ENCODE peak calls at places on chromosomes 4 and X, in ten cellular contexts. One of them, this sample, is unnamed.

GRCh38 chrX:87583679-87584078 is 66.1 kb downstream of the KLHL4 start:
- DNase-seq in iris pigment epithelial cell: peak; percentile 32
- DNase-seq in activated CD4-positive, alpha-beta memory T cell treated with anti-CD3 and anti-CD28 coated beads for 36 hours: no peak
- DNase-seq in naive thymus-derived CD8-positive, alpha-beta T cell: no peak
- DNase-seq in non-pigmented ciliary epithelial cell: no peak
- DNase-seq in Ammon's horn: no peak
- DNase-seq in progenitor cell of endocrine pancreas: no peak
- DNase-seq in activated T-helper 2 cell treated with anti-CD3 and anti-CD28 coated beads, Interferon-gamma antibody, Interleukin-2, Interleukin-4, amounts not matched to agents 10 μg/mL and 5 μg/mL and 100 μg/mL, durations not matched to agents 14 hours and 24 hours and 36 hours: no peak
- DNase-seq in thoracic aorta: no peak
- DNase-seq in NCI-H2029: no peak
- DNase-seq in this sample: no peak

GRCh38 chrX:30865020-30865419 is 24.0 kb downstream of the TAB3 start:
- DNase-seq in activated T-helper 2 cell treated with anti-CD3 and anti-CD28 coated beads, Interferon-gamma antibody, Interleukin-2, Interleukin-4, amounts not matched to agents 10 μg/mL and 5 μg/mL and 100 μg/mL, durations not matched to agents 14 hours and 24 hours and 36 hours: no peak
- DNase-seq in thoracic aorta: no peak
- DNase-seq in Ammon's horn: no peak
- DNase-seq in activated CD4-positive, alpha-beta memory T cell treated with anti-CD3 and anti-CD28 coated beads for 36 hours: peak; percentile 13
- DNase-seq in iris pigment epithelial cell: peak; percentile 9
- DNase-seq in NCI-H2029: no peak
- DNase-seq in progenitor cell of endocrine pancreas: no peak
- DNase-seq in non-pigmented ciliary epithelial cell: no peak
- DNase-seq in naive thymus-derived CD8-positive, alpha-beta T cell: no peak
- DNase-seq in this sample: no peak

GRCh38 chr4:110982486-110982885 is 359.6 kb upstream of the PITX2 start:
- DNase-seq in activated CD4-positive, alpha-beta memory T cell treated with anti-CD3 and anti-CD28 coated beads for 36 hours: no peak
- DNase-seq in Ammon's horn: no peak
- DNase-seq in progenitor cell of endocrine pancreas: no peak
- DNase-seq in non-pigmented ciliary epithelial cell: peak; percentile 10
- DNase-seq in naive thymus-derived CD8-positive, alpha-beta T cell: no peak
- DNase-seq in NCI-H2029: no peak
- DNase-seq in activated T-helper 2 cell treated with anti-CD3 and anti-CD28 coated beads, Interferon-gamma antibody, Interleukin-2, Interleukin-4, amounts not matched to agents 10 μg/mL and 5 μg/mL and 100 μg/mL, durations not matched to agents 14 hours and 24 hours and 36 hours: no peak
- DNase-seq in iris pigment epithelial cell: no peak
- DNase-seq in thoracic aorta: no peak
- DNase-seq in this sample: no peak

GRCh38 chrX:136390921-136391320 is 90.2 kb downstream of the ADGRG4 start:
- DNase-seq in iris pigment epithelial cell: no peak
- DNase-seq in non-pigmented ciliary epithelial cell: no peak
- DNase-seq in NCI-H2029: no peak
- DNase-seq in activated CD4-positive, alpha-beta memory T cell treated with anti-CD3 and anti-CD28 coated beads for 36 hours: no peak
- DNase-seq in activated T-helper 2 cell treated with anti-CD3 and anti-CD28 coated beads, Interferon-gamma antibody, Interleukin-2, Interleukin-4, amounts not matched to agents 10 μg/mL and 5 μg/mL and 100 μg/mL, durations not matched to agents 14 hours and 24 hours and 36 hours: no peak
- DNase-seq in Ammon's horn: no peak
- DNase-seq in thoracic aorta: no peak
- DNase-seq in naive thymus-derived CD8-positive, alpha-beta T cell: no peak
- DNase-seq in progenitor cell of endocrine pancreas: no peak
- DNase-seq in this sample: no peak

GRCh38 chrX:39690541-39691415 is 407.0 kb downstream of the BCOR start:
- DNase-seq in progenitor cell of endocrine pancreas: no peak
- DNase-seq in activated T-helper 2 cell treated with anti-CD3 and anti-CD28 coated beads, Interferon-gamma antibody, Interleukin-2, Interleukin-4, amounts not matched to agents 10 μg/mL and 5 μg/mL and 100 μg/mL, durations not matched to agents 14 hours and 24 hours and 36 hours: no peak
- DNase-seq in NCI-H2029: no peak
- DNase-seq in Ammon's horn: no peak
- DNase-seq in naive thymus-derived CD8-positive, alpha-beta T cell: no peak
- DNase-seq in activated CD4-positive, alpha-beta memory T cell treated with anti-CD3 and anti-CD28 coated beads for 36 hours: no peak
- DNase-seq in non-pigmented ciliary epithelial cell: no peak
- DNase-seq in iris pigment epithelial cell: no peak
- DNase-seq in thoracic aorta: no peak
- DNase-seq in this sample: no peak

GRCh38 chr4:2487632-2488031 is 18.7 kb downstream of the RNF4 start:
- DNase-seq in non-pigmented ciliary epithelial cell: no peak
- DNase-seq in iris pigment epithelial cell: peak; percentile 25
- DNase-seq in progenitor cell of endocrine pancreas: no peak
- DNase-seq in NCI-H2029: no peak
- DNase-seq in naive thymus-derived CD8-positive, alpha-beta T cell: no peak
- DNase-seq in activated CD4-positive, alpha-beta memory T cell treated with anti-CD3 and anti-CD28 coated beads for 36 hours: no peak
- DNase-seq in activated T-helper 2 cell treated with anti-CD3 and anti-CD28 coated beads, Interferon-gamma antibody, Interleukin-2, Interleukin-4, amounts not matched to agents 10 μg/mL and 5 μg/mL and 100 μg/mL, durations not matched to agents 14 hours and 24 hours and 36 hours: no peak
- DNase-seq in Ammon's horn: no peak
- DNase-seq in thoracic aorta: no peak
- DNase-seq in this sample: no peak

GRCh38 chr4:158065603-158066002 is 107.2 kb downstream of the GASK1B start:
- DNase-seq in progenitor cell of endocrine pancreas: no peak
- DNase-seq in activated CD4-positive, alpha-beta memory T cell treated with anti-CD3 and anti-CD28 coated beads for 36 hours: no peak
- DNase-seq in thoracic aorta: no peak
- DNase-seq in Ammon's horn: no peak
- DNase-seq in non-pigmented ciliary epithelial cell: no peak
- DNase-seq in iris pigment epithelial cell: no peak
- DNase-seq in naive thymus-derived CD8-positive, alpha-beta T cell: no peak
- DNase-seq in NCI-H2029: no peak
- DNase-seq in activated T-helper 2 cell treated with anti-CD3 and anti-CD28 coated beads, Interferon-gamma antibody, Interleukin-2, Interleukin-4, amounts not matched to agents 10 μg/mL and 5 μg/mL and 100 μg/mL, durations not matched to agents 14 hours and 24 hours and 36 hours: no peak
- DNase-seq in this sample: no peak

GRCh38 chrX:9341305-9342201 is 123.3 kb upstream of the TBL1X start:
- DNase-seq in NCI-H2029: peak; percentile 16
- DNase-seq in non-pigmented ciliary epithelial cell: no peak
- DNase-seq in iris pigment epithelial cell: peak; percentile 80
- DNase-seq in thoracic aorta: no peak
- DNase-seq in Ammon's horn: peak; percentile 40
- DNase-seq in progenitor cell of endocrine pancreas: no peak
- DNase-seq in activated T-helper 2 cell treated with anti-CD3 and anti-CD28 coated beads, Interferon-gamma antibody, Interleukin-2, Interleukin-4, amounts not matched to agents 10 μg/mL and 5 μg/mL and 100 μg/mL, durations not matched to agents 14 hours and 24 hours and 36 hours: peak; percentile 49
- DNase-seq in activated CD4-positive, alpha-beta memory T cell treated with anti-CD3 and anti-CD28 coated beads for 36 hours: peak; percentile 76
- DNase-seq in naive thymus-derived CD8-positive, alpha-beta T cell: peak; percentile 58
- DNase-seq in this sample: no peak

GRCh38 chrX:153723351-153724251 is 586 bp downstream of the BCAP31 start:
- DNase-seq in activated CD4-positive, alpha-beta memory T cell treated with anti-CD3 and anti-CD28 coated beads for 36 hours: peak; percentile 65
- DNase-seq in Ammon's horn: no peak
- DNase-seq in non-pigmented ciliary epithelial cell: no peak
- DNase-seq in NCI-H2029: no peak
- DNase-seq in activated T-helper 2 cell treated with anti-CD3 and anti-CD28 coated beads, Interferon-gamma antibody, Interleukin-2, Interleukin-4, amounts not matched to agents 10 μg/mL and 5 μg/mL and 100 μg/mL, durations not matched to agents 14 hours and 24 hours and 36 hours: peak; percentile 54
- DNase-seq in thoracic aorta: no peak
- DNase-seq in naive thymus-derived CD8-positive, alpha-beta T cell: peak; percentile 38
- DNase-seq in iris pigment epithelial cell: peak; percentile 47
- DNase-seq in progenitor cell of endocrine pancreas: peak; percentile 24
- DNase-seq in this sample: no peak

GRCh38 chr4:40246938-40247337 is 50.1 kb downstream of the RHOH start:
- DNase-seq in non-pigmented ciliary epithelial cell: no peak
- DNase-seq in iris pigment epithelial cell: no peak
- DNase-seq in activated T-helper 2 cell treated with anti-CD3 and anti-CD28 coated beads, Interferon-gamma antibody, Interleukin-2, Interleukin-4, amounts not matched to agents 10 μg/mL and 5 μg/mL and 100 μg/mL, durations not matched to agents 14 hours and 24 hours and 36 hours: no peak
- DNase-seq in NCI-H2029: no peak
- DNase-seq in naive thymus-derived CD8-positive, alpha-beta T cell: no peak
- DNase-seq in activated CD4-positive, alpha-beta memory T cell treated with anti-CD3 and anti-CD28 coated beads for 36 hours: peak; percentile 8
- DNase-seq in progenitor cell of endocrine pancreas: no peak
- DNase-seq in Ammon's horn: no peak
- DNase-seq in thoracic aorta: no peak
- DNase-seq in this sample: no peak

GRCh38 chr4:182202650-182203049 is 40.6 kb upstream of the TENM3 start:
- DNase-seq in thoracic aorta: no peak
- DNase-seq in non-pigmented ciliary epithelial cell: no peak
- DNase-seq in naive thymus-derived CD8-positive, alpha-beta T cell: no peak
- DNase-seq in iris pigment epithelial cell: no peak
- DNase-seq in progenitor cell of endocrine pancreas: no peak
- DNase-seq in Ammon's horn: no peak
- DNase-seq in activated CD4-positive, alpha-beta memory T cell treated with anti-CD3 and anti-CD28 coated beads for 36 hours: no peak
- DNase-seq in activated T-helper 2 cell treated with anti-CD3 and anti-CD28 coated beads, Interferon-gamma antibody, Interleukin-2, Interleukin-4, amounts not matched to agents 10 μg/mL and 5 μg/mL and 100 μg/mL, durations not matched to agents 14 hours and 24 hours and 36 hours: no peak
- DNase-seq in NCI-H2029: no peak
- DNase-seq in this sample: no peak

GRCh38 chr4:54082168-54082567 is 17.8 kb upstream of the CHIC2 start:
- DNase-seq in naive thymus-derived CD8-positive, alpha-beta T cell: no peak
- DNase-seq in non-pigmented ciliary epithelial cell: peak; percentile 97
- DNase-seq in thoracic aorta: no peak
- DNase-seq in activated T-helper 2 cell treated with anti-CD3 and anti-CD28 coated beads, Interferon-gamma antibody, Interleukin-2, Interleukin-4, amounts not matched to agents 10 μg/mL and 5 μg/mL and 100 μg/mL, durations not matched to agents 14 hours and 24 hours and 36 hours: no peak
- DNase-seq in activated CD4-positive, alpha-beta memory T cell treated with anti-CD3 and anti-CD28 coated beads for 36 hours: no peak
- DNase-seq in NCI-H2029: no peak
- DNase-seq in iris pigment epithelial cell: peak; percentile 96
- DNase-seq in Ammon's horn: no peak
- DNase-seq in progenitor cell of endocrine pancreas: no peak
- DNase-seq in this sample: peak; percentile 92

GRCh38 chr4:101229116-101229515 is 118.2 kb downstream of the PPP3CA start:
- DNase-seq in progenitor cell of endocrine pancreas: no peak
- DNase-seq in NCI-H2029: no peak
- DNase-seq in iris pigment epithelial cell: peak; percentile 83
- DNase-seq in non-pigmented ciliary epithelial cell: peak; percentile 44
- DNase-seq in thoracic aorta: no peak
- DNase-seq in Ammon's horn: no peak
- DNase-seq in naive thymus-derived CD8-positive, alpha-beta T cell: no peak
- DNase-seq in activated CD4-positive, alpha-beta memory T cell treated with anti-CD3 and anti-CD28 coated beads for 36 hours: no peak
- DNase-seq in activated T-helper 2 cell treated with anti-CD3 and anti-CD28 coated beads, Interferon-gamma antibody, Interleukin-2, Interleukin-4, amounts not matched to agents 10 μg/mL and 5 μg/mL and 100 μg/mL, durations not matched to agents 14 hours and 24 hours and 36 hours: no peak
- DNase-seq in this sample: no peak

GRCh38 chr4:71241467-71242401 is 97.1 kb upstream of the SLC4A4 start:
- DNase-seq in progenitor cell of endocrine pancreas: no peak
- DNase-seq in iris pigment epithelial cell: no peak
- DNase-seq in NCI-H2029: peak; percentile 71
- DNase-seq in thoracic aorta: no peak
- DNase-seq in non-pigmented ciliary epithelial cell: no peak
- DNase-seq in Ammon's horn: no peak
- DNase-seq in naive thymus-derived CD8-positive, alpha-beta T cell: no peak
- DNase-seq in activated CD4-positive, alpha-beta memory T cell treated with anti-CD3 and anti-CD28 coated beads for 36 hours: no peak
- DNase-seq in activated T-helper 2 cell treated with anti-CD3 and anti-CD28 coated beads, Interferon-gamma antibody, Interleukin-2, Interleukin-4, amounts not matched to agents 10 μg/mL and 5 μg/mL and 100 μg/mL, durations not matched to agents 14 hours and 24 hours and 36 hours: no peak
- DNase-seq in this sample: no peak

GRCh38 chr4:108060686-108061321 is 71.1 kb downstream of the HADH start:
- DNase-seq in Ammon's horn: no peak
- DNase-seq in activated CD4-positive, alpha-beta memory T cell treated with anti-CD3 and anti-CD28 coated beads for 36 hours: no peak
- DNase-seq in naive thymus-derived CD8-positive, alpha-beta T cell: no peak
- DNase-seq in non-pigmented ciliary epithelial cell: no peak
- DNase-seq in NCI-H2029: no peak
- DNase-seq in thoracic aorta: no peak
- DNase-seq in activated T-helper 2 cell treated with anti-CD3 and anti-CD28 coated beads, Interferon-gamma antibody, Interleukin-2, Interleukin-4, amounts not matched to agents 10 μg/mL and 5 μg/mL and 100 μg/mL, durations not matched to agents 14 hours and 24 hours and 36 hours: no peak
- DNase-seq in progenitor cell of endocrine pancreas: no peak
- DNase-seq in iris pigment epithelial cell: no peak
- DNase-seq in this sample: no peak

GRCh38 chrX:119541188-119541587 is 24.0 kb downstream of the STEEP1 start:
- DNase-seq in naive thymus-derived CD8-positive, alpha-beta T cell: no peak
- DNase-seq in activated T-helper 2 cell treated with anti-CD3 and anti-CD28 coated beads, Interferon-gamma antibody, Interleukin-2, Interleukin-4, amounts not matched to agents 10 μg/mL and 5 μg/mL and 100 μg/mL, durations not matched to agents 14 hours and 24 hours and 36 hours: no peak
- DNase-seq in thoracic aorta: no peak
- DNase-seq in non-pigmented ciliary epithelial cell: peak; percentile 30
- DNase-seq in progenitor cell of endocrine pancreas: no peak
- DNase-seq in iris pigment epithelial cell: peak; percentile 69
- DNase-seq in NCI-H2029: no peak
- DNase-seq in Ammon's horn: no peak
- DNase-seq in activated CD4-positive, alpha-beta memory T cell treated with anti-CD3 and anti-CD28 coated beads for 36 hours: no peak
- DNase-seq in this sample: no peak

GRCh38 chr4:189131131-189131530 is 809.5 kb upstream of the FRG1 start:
- DNase-seq in Ammon's horn: no peak
- DNase-seq in activated CD4-positive, alpha-beta memory T cell treated with anti-CD3 and anti-CD28 coated beads for 36 hours: no peak
- DNase-seq in non-pigmented ciliary epithelial cell: no peak
- DNase-seq in iris pigment epithelial cell: no peak
- DNase-seq in NCI-H2029: no peak
- DNase-seq in activated T-helper 2 cell treated with anti-CD3 and anti-CD28 coated beads, Interferon-gamma antibody, Interleukin-2, Interleukin-4, amounts not matched to agents 10 μg/mL and 5 μg/mL and 100 μg/mL, durations not matched to agents 14 hours and 24 hours and 36 hours: no peak
- DNase-seq in naive thymus-derived CD8-positive, alpha-beta T cell: no peak
- DNase-seq in thoracic aorta: no peak
- DNase-seq in progenitor cell of endocrine pancreas: no peak
- DNase-seq in this sample: no peak

GRCh38 chr4:142128529-142128928 is 492.1 kb downstream of the IL15 start:
- DNase-seq in naive thymus-derived CD8-positive, alpha-beta T cell: no peak
- DNase-seq in progenitor cell of endocrine pancreas: no peak
- DNase-seq in activated T-helper 2 cell treated with anti-CD3 and anti-CD28 coated beads, Interferon-gamma antibody, Interleukin-2, Interleukin-4, amounts not matched to agents 10 μg/mL and 5 μg/mL and 100 μg/mL, durations not matched to agents 14 hours and 24 hours and 36 hours: no peak
- DNase-seq in iris pigment epithelial cell: peak; percentile 5
- DNase-seq in NCI-H2029: no peak
- DNase-seq in activated CD4-positive, alpha-beta memory T cell treated with anti-CD3 and anti-CD28 coated beads for 36 hours: no peak
- DNase-seq in thoracic aorta: no peak
- DNase-seq in non-pigmented ciliary epithelial cell: no peak
- DNase-seq in Ammon's horn: peak; percentile 41
- DNase-seq in this sample: no peak

GRCh38 chr4:87502580-87503238 is 26.5 kb downstream of the SPARCL1 start:
- DNase-seq in naive thymus-derived CD8-positive, alpha-beta T cell: no peak
- DNase-seq in NCI-H2029: peak; percentile 22
- DNase-seq in thoracic aorta: no peak
- DNase-seq in iris pigment epithelial cell: peak; percentile 70
- DNase-seq in activated T-helper 2 cell treated with anti-CD3 and anti-CD28 coated beads, Interferon-gamma antibody, Interleukin-2, Interleukin-4, amounts not matched to agents 10 μg/mL and 5 μg/mL and 100 μg/mL, durations not matched to agents 14 hours and 24 hours and 36 hours: no peak
- DNase-seq in non-pigmented ciliary epithelial cell: no peak
- DNase-seq in Ammon's horn: peak; percentile 37
- DNase-seq in progenitor cell of endocrine pancreas: no peak
- DNase-seq in activated CD4-positive, alpha-beta memory T cell treated with anti-CD3 and anti-CD28 coated beads for 36 hours: no peak
- DNase-seq in this sample: no peak

GRCh38 chrX:150223176-150224015 is 139.7 kb upstream of the MAMLD1 start:
- DNase-seq in NCI-H2029: no peak
- DNase-seq in non-pigmented ciliary epithelial cell: no peak
- DNase-seq in activated CD4-positive, alpha-beta memory T cell treated with anti-CD3 and anti-CD28 coated beads for 36 hours: no peak
- DNase-seq in thoracic aorta: no peak
- DNase-seq in naive thymus-derived CD8-positive, alpha-beta T cell: no peak
- DNase-seq in progenitor cell of endocrine pancreas: no peak
- DNase-seq in iris pigment epithelial cell: no peak
- DNase-seq in Ammon's horn: no peak
- DNase-seq in activated T-helper 2 cell treated with anti-CD3 and anti-CD28 coated beads, Interferon-gamma antibody, Interleukin-2, Interleukin-4, amounts not matched to agents 10 μg/mL and 5 μg/mL and 100 μg/mL, durations not matched to agents 14 hours and 24 hours and 36 hours: no peak
- DNase-seq in this sample: peak; percentile 64

GRCh38 chrX:119468186-119468929 is at the start of gene SLC25A5:
- DNase-seq in non-pigmented ciliary epithelial cell: no peak
- DNase-seq in thoracic aorta: peak; percentile 28
- DNase-seq in activated CD4-positive, alpha-beta memory T cell treated with anti-CD3 and anti-CD28 coated beads for 36 hours: peak; percentile 87
- DNase-seq in NCI-H2029: peak; percentile 75
- DNase-seq in progenitor cell of endocrine pancreas: peak; percentile 58
- DNase-seq in naive thymus-derived CD8-positive, alpha-beta T cell: peak; percentile 78
- DNase-seq in activated T-helper 2 cell treated with anti-CD3 and anti-CD28 coated beads, Interferon-gamma antibody, Interleukin-2, Interleukin-4, amounts not matched to agents 10 μg/mL and 5 μg/mL and 100 μg/mL, durations not matched to agents 14 hours and 24 hours and 36 hours: peak; percentile 79
- DNase-seq in Ammon's horn: peak; percentile 89
- DNase-seq in iris pigment epithelial cell: peak; percentile 78
- DNase-seq in this sample: peak; percentile 93

GRCh38 chrX:29257516-29257915 is 670.3 kb downstream of the IL1RAPL1 start:
- DNase-seq in NCI-H2029: no peak
- DNase-seq in progenitor cell of endocrine pancreas: no peak
- DNase-seq in thoracic aorta: no peak
- DNase-seq in naive thymus-derived CD8-positive, alpha-beta T cell: no peak
- DNase-seq in Ammon's horn: no peak
- DNase-seq in activated T-helper 2 cell treated with anti-CD3 and anti-CD28 coated beads, Interferon-gamma antibody, Interleukin-2, Interleukin-4, amounts not matched to agents 10 μg/mL and 5 μg/mL and 100 μg/mL, durations not matched to agents 14 hours and 24 hours and 36 hours: no peak
- DNase-seq in non-pigmented ciliary epithelial cell: no peak
- DNase-seq in iris pigment epithelial cell: peak; percentile 6
- DNase-seq in activated CD4-positive, alpha-beta memory T cell treated with anti-CD3 and anti-CD28 coated beads for 36 hours: no peak
- DNase-seq in this sample: no peak

GRCh38 chr4:149293233-149293632 is 522.4 kb downstream of the IQCM start:
- DNase-seq in activated CD4-positive, alpha-beta memory T cell treated with anti-CD3 and anti-CD28 coated beads for 36 hours: no peak
- DNase-seq in naive thymus-derived CD8-positive, alpha-beta T cell: no peak
- DNase-seq in thoracic aorta: no peak
- DNase-seq in Ammon's horn: no peak
- DNase-seq in NCI-H2029: no peak
- DNase-seq in iris pigment epithelial cell: no peak
- DNase-seq in activated T-helper 2 cell treated with anti-CD3 and anti-CD28 coated beads, Interferon-gamma antibody, Interleukin-2, Interleukin-4, amounts not matched to agents 10 μg/mL and 5 μg/mL and 100 μg/mL, durations not matched to agents 14 hours and 24 hours and 36 hours: no peak
- DNase-seq in non-pigmented ciliary epithelial cell: no peak
- DNase-seq in progenitor cell of endocrine pancreas: no peak
- DNase-seq in this sample: no peak

GRCh38 chrX:11187001-11187400 is 75.9 kb downstream of the HCCS start:
- DNase-seq in naive thymus-derived CD8-positive, alpha-beta T cell: no peak
- DNase-seq in progenitor cell of endocrine pancreas: no peak
- DNase-seq in non-pigmented ciliary epithelial cell: no peak
- DNase-seq in NCI-H2029: no peak
- DNase-seq in Ammon's horn: no peak
- DNase-seq in thoracic aorta: no peak
- DNase-seq in iris pigment epithelial cell: no peak
- DNase-seq in activated CD4-positive, alpha-beta memory T cell treated with anti-CD3 and anti-CD28 coated beads for 36 hours: no peak
- DNase-seq in activated T-helper 2 cell treated with anti-CD3 and anti-CD28 coated beads, Interferon-gamma antibody, Interleukin-2, Interleukin-4, amounts not matched to agents 10 μg/mL and 5 μg/mL and 100 μg/mL, durations not matched to agents 14 hours and 24 hours and 36 hours: no peak
- DNase-seq in this sample: no peak